ENCODE peak calls at places on chromosomes 13 and 19, in four cellular contexts. X is lung microvascular endothelial cell, F is Right ventricle myocardium superior, P is HT1080. Y is an unnamed sample.

GRCh38 chr19:40982594-40983101 is 8.4 kb upstream of the CYP2B6 start:
- DNase-seq in X (no peak), F (no peak), P (no peak), Y (no peak)

GRCh38 chr19:16232568-16232967 is 34.9 kb downstream of the AP1M1 start:
- DNase-seq in X (no peak), F (no peak), P (no peak), Y (no peak)

GRCh38 chr19:17419154-17419490 is 725 bp upstream of the MVB12A start:
- DNase-seq in X (no peak), F (no peak), P (no peak), Y (no peak)

GRCh38 chr19:43599635-43600295 is 3.4 kb downstream of the ZNF576 start:
- DNase-seq in X (no peak), F (no peak), P (no peak), Y (no peak)

GRCh38 chr19:8149261-8150094 is at the start of gene FBN3:
- DNase-seq in X (no peak), F (no peak), P (no peak), Y (no peak)

GRCh38 chr13:34310539-34310938 is 492.6 kb downstream of the RFC3 start:
- DNase-seq in X (no peak), F (no peak), P (no peak), Y (no peak)

GRCh38 chr13:22927008-22927393 is 253.8 kb upstream of the SGCG start:
- DNase-seq in X (no peak), F (no peak), P (no peak), Y (no peak)

GRCh38 chr19:29449371-29449770 is 76.4 kb upstream of the VSTM2B start:
- DNase-seq in X (no peak), F (no peak), P (no peak), Y (no peak)

GRCh38 chr13:38814331-38814730 is 127.5 kb downstream of the FREM2 start:
- DNase-seq in X (no peak), F (no peak), P (no peak), Y (no peak)

GRCh38 chr13:113044431-113045114 is 61.0 kb upstream of the F7 start:
- DNase-seq in X (no peak), F (peak), P (peak), Y (no peak)

GRCh38 chr13:36548129-36548528 is 115.8 kb downstream of the CCNA1 start:
- DNase-seq in X (no peak), F (no peak), P (no peak), Y (no peak)

GRCh38 chr13:53254495-53254894 is 225.9 kb downstream of the OLFM4 start:
- DNase-seq in X (no peak), F (no peak), P (no peak), Y (no peak)

GRCh38 chr13:65603160-65603559 is 1627.0 kb downstream of the PCDH9 start:
- DNase-seq in X (no peak), F (no peak), P (no peak), Y (no peak)

GRCh38 chr19:16160445-16160942 is 12.8 kb downstream of the CIB3 start:
- DNase-seq in X (no peak), F (no peak), P (no peak), Y (no peak)

GRCh38 chr19:6464070-6464873 is at the start of gene CRB3:
- DNase-seq in X (no peak), F (no peak), P (no peak), Y (peak)

GRCh38 chr13:76937416-76937815 is 10.9 kb upstream of the ACOD1 start:
- DNase-seq in X (peak), F (no peak), P (peak), Y (no peak)

GRCh38 chr13:41680900-41681299 is 223.6 kb downstream of the RGCC start:
- DNase-seq in X (no peak), F (no peak), P (no peak), Y (no peak)

GRCh38 chr19:2118438-2118837 is 21.7 kb downstream of the IZUMO4 start:
- DNase-seq in X (no peak), F (no peak), P (no peak), Y (no peak)

GRCh38 chr19:29624489-29625210 is 18.6 kb downstream of the POP4 start:
- DNase-seq in X (no peak), F (no peak), P (no peak), Y (no peak)

GRCh38 chr13:111115051-111115840 is at the start of gene ARHGEF7:
- DNase-seq in X (peak), F (no peak), P (no peak), Y (no peak)

GRCh38 chr13:51192348-51192747 is 29.9 kb upstream of the FAM124A start:
- DNase-seq in X (peak), F (no peak), P (peak), Y (no peak)

GRCh38 chr13:47087841-47088240 is 191.0 kb upstream of the HTR2A start:
- DNase-seq in X (no peak), F (no peak), P (peak), Y (no peak)

GRCh38 chr19:3039641-3040077 is 10.6 kb upstream of the TLE2 start:
- DNase-seq in X (no peak), F (no peak), P (no peak), Y (no peak)

GRCh38 chr13:29707876-29708543 is 112.5 kb upstream of the SLC7A1 start:
- DNase-seq in X (peak), F (peak), P (peak), Y (peak)

GRCh38 chr19:18449552-18449951 is 11.6 kb upstream of the ISYNA1 start:
- DNase-seq in X (no peak), F (no peak), P (no peak), Y (no peak)